ENCODE peak calls at places on chromosomes 11 and 22, in five cellular contexts. K is PC-3, V is body of pancreas, C is HCT116, L is tibial nerve. U is an unnamed sample.

GRCh38 chr11:102685311-102685710 is 20.3 kb downstream of the MMP27 start:
- DNase-seq in K (no peak), C (no peak), V (no peak), L (no peak), U (peak)

GRCh38 chr11:108286956-108287355 is 64.1 kb downstream of the ATM start:
- DNase-seq in K (no peak), L (no peak), C (no peak), V (no peak), U (no peak)

GRCh38 chr11:128905345-128906184 is 14.4 kb downstream of the KCNJ5 start:
- DNase-seq in C (peak), V (peak), K (peak), L (no peak), U (peak)

GRCh38 chr11:112228706-112229105 is 2.5 kb downstream of the PTS start:
- DNase-seq in K (no peak), V (no peak), L (no peak), C (no peak), U (no peak)

GRCh38 chr11:104064016-104064630 is 27.7 kb downstream of the DDI1 start:
- DNase-seq in K (no peak), L (no peak), V (no peak), C (no peak), U (no peak)

GRCh38 chr11:74696932-74697687 is 34.1 kb downstream of the CHRDL2 start:
- DNase-seq in V (peak), K (no peak), L (peak), C (no peak), U (peak)

GRCh38 chr11:967995-968751 is 42.5 kb downstream of the AP2A2 start:
- DNase-seq in K (no peak), V (no peak), L (no peak), C (no peak), U (no peak)

GRCh38 chr11:130160460-130161090 is 993 bp downstream of the ST14 start:
- DNase-seq in C (no peak), V (no peak), K (no peak), L (no peak), U (no peak)

GRCh38 chr11:65776710-65777141 is 4.0 kb downstream of the AP5B1 start:
- DNase-seq in V (peak), C (no peak), L (no peak), K (no peak), U (peak)

GRCh38 chr11:129785383-129786111 is 30.1 kb upstream of the TMEM45B start:
- DNase-seq in L (no peak), V (no peak), K (peak), C (no peak), U (peak)

GRCh38 chr11:63535734-63536133 is 874 bp upstream of the PLAAT4 start:
- DNase-seq in L (no peak), V (no peak), K (no peak), C (no peak), U (no peak)

GRCh38 chr22:35838849-35839646 is 121.4 kb downstream of the APOL5 start:
- DNase-seq in C (peak), K (peak), V (no peak), L (peak), U (peak)

GRCh38 chr22:48279465-48279765 is 1517.0 kb downstream of the TBC1D22A start:
- DNase-seq in K (no peak), C (no peak), V (no peak), L (no peak), U (no peak)

GRCh38 chr11:3123761-3124733 is 41.1 kb downstream of the OSBPL5 start:
- DNase-seq in V (peak), K (peak), C (peak), L (peak), U (peak)

GRCh38 chr11:127074151-127074761 is 73.7 kb upstream of the KIRREL3 start:
- DNase-seq in C (no peak), K (peak), V (peak), L (no peak), U (peak)

GRCh38 chr11:72328366-72329224 is 84.6 kb upstream of the PHOX2A start:
- DNase-seq in V (no peak), K (peak), L (no peak), C (no peak), U (peak)

GRCh38 chr11:14422814-14423182 is 63.8 kb upstream of the RRAS2 start:
- DNase-seq in C (no peak), V (no peak), L (no peak), K (no peak), U (no peak)

GRCh38 chr11:33013706-33014105 is 2.0 kb upstream of the DEPDC7 start:
- DNase-seq in L (no peak), K (no peak), C (no peak), V (no peak), U (no peak)

GRCh38 chr11:106495046-106495445 is 417.6 kb downstream of the AASDHPPT start:
- DNase-seq in L (no peak), V (no peak), C (no peak), K (peak), U (peak)

GRCh38 chr11:88246680-88247079 is 71.4 kb upstream of the RAB38 start:
- DNase-seq in C (no peak), K (peak), L (no peak), V (no peak), U (peak)

GRCh38 chr11:114762437-114762836 is 84.1 kb downstream of the NXPE2 start:
- DNase-seq in L (peak), V (peak), K (peak), C (no peak), U (peak)

GRCh38 chr11:83292709-83293435 is 6.7 kb upstream of the CCDC90B start:
- DNase-seq in C (peak), V (peak), K (peak), L (no peak), U (peak)

GRCh38 chr11:18315893-18316292 is 6.0 kb downstream of the HPS5 start:
- DNase-seq in L (no peak), C (no peak), V (no peak), K (no peak), U (no peak)

GRCh38 chr22:30094804-30095203 is 14.5 kb downstream of the HORMAD2 start:
- DNase-seq in K (no peak), C (no peak), L (no peak), V (no peak), U (no peak)

GRCh38 chr22:44825310-44826150 is 73.2 kb downstream of the ARHGAP8 start:
- DNase-seq in K (no peak), V (no peak), L (no peak), C (no peak), U (no peak)

GRCh38 chr22:17119481-17120202 is 1.5 kb downstream of the TMEM121B start:
- DNase-seq in K (peak), L (no peak), V (peak), C (no peak), U (no peak)

GRCh38 chr11:86515297-86516094 is 140.8 kb downstream of the CCDC81 start:
- DNase-seq in L (no peak), V (no peak), K (peak), C (no peak), U (peak)

GRCh38 chr11:133835258-133836075 is 9.8 kb downstream of the SPATA19 start:
- DNase-seq in V (peak), L (no peak), C (peak), K (peak), U (peak)
- TF ChIP-seq CTCF in V (peak), L (peak), C (peak), K (peak), U (peak)

GRCh38 chr11:6576471-6577373 is 26.7 kb downstream of the RRP8 start:
- DNase-seq in K (no peak), V (no peak), L (no peak), C (no peak), U (no peak)

GRCh38 chr11:6583584-6583983 is 19.8 kb downstream of the RRP8 start:
- DNase-seq in C (no peak), K (no peak), L (no peak), V (no peak), U (no peak)

GRCh38 chr11:6579681-6580080 is 23.7 kb downstream of the RRP8 start:
- DNase-seq in C (no peak), K (no peak), V (no peak), L (no peak), U (no peak)

GRCh38 chr11:6574816-6575715 is 28.4 kb downstream of the RRP8 start:
- DNase-seq in C (no peak), L (no peak), V (no peak), K (no peak), U (no peak)

DNA sequence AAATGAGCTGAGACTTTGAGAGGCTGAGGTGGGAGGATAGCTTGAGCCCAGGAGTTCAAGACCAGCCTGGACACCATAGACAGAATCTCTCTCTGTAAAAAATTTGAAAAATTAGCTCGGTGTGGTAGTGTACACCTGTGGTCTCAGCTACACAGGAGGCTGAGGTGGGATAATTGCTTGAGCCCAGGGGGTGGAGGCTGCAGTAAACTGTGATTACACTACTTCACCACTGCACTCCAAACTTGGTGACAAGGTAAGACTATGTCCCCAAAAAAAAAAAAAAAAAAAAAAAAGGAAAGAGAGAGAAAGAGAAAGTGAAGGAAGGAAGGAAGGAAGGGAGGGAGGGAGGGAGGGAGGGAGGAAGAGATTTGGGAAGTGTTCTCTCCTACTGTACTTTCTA is 25.3 kb downstream of the RRP8 start:
- DNase-seq in V (no peak), L (no peak), C (no peak), K (no peak), U (no peak)
- TF ChIP-seq CTCF in V (no peak), L (no peak), C (no peak), K (no peak), U (no peak)

DNA sequence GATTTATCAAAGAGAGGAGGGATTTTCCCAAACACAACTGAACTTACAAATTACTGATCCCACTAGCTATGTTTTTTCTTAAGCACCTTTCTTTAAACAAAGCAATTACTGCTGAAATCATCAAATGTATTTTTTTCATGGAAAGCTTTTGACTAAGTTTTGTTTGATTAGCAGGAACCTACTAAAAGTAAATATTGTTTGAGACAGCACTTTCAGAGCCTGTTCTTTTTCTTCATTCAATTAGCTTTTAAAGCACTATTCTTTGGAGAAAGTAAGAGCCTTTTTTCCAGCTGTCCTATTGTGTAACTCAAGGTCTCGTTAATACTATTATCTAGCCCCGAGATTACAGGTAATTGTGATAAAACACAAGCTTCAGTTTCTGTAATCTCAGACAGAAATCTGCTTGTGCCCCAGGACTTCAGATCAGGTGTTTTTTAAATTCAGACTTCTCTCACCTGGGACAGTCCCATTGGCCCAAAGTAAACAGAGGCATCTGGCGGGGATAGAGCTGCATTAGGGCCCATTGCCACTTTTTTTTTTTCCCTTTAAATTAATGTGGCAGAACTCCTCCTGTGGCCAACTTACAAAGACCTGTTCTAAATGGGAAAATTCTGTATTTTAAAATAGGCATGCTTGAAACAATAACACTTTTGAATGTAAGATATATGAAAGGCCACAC is 11.0 kb downstream of the CSTPP1 start:
- DNase-seq in L (no peak), K (no peak), V (no peak), C (no peak), U (no peak)
- TF ChIP-seq CTCF in L (no peak), K (no peak), V (no peak), C (no peak), U (no peak)

GRCh38 chr11:60818057-60818456 is 23.9 kb upstream of the CCDC86 start:
- DNase-seq in K (no peak), L (no peak), C (no peak), V (no peak), U (no peak)
- TF ChIP-seq CTCF in K (no peak), L (no peak), C (no peak), V (no peak), U (no peak)

DNA sequence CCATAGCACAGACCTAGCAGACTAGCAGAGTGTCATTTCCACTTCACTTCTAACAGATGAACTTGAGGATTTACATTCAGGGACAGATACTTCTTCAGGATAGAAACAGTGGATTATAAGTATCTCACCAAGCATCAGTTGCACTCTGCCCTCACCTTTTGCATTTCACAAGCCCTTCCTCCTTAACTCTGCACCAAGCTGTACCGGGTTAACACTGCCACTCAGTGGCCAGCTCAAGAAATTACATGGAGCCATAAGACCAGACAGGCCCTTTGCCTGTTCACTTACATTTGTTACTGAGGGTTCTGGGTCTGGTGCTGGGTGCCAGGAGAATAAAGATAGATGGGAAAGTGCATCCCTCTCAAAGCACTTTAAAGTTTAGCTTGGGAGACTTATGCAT is 309.8 kb downstream of the SHANK2 start:
- DNase-seq in L (no peak), K (no peak), V (no peak), C (peak), U (no peak)
- TF ChIP-seq CTCF in L (no peak), K (peak), V (peak), C (peak), U (peak)

GRCh38 chr22:22460635-22461034 is 47.9 kb downstream of the ZNF280B start:
- DNase-seq in L (no peak), V (no peak), K (peak), C (peak), U (no peak)
- TF ChIP-seq CTCF in L (no peak), V (no peak), K (peak), C (peak), U (peak)

GRCh38 chr11:77879218-77879617 is 58.3 kb downstream of the AAMDC start:
- DNase-seq in C (no peak), L (peak), K (no peak), V (peak), U (peak)
- TF ChIP-seq CTCF in C (no peak), L (no peak), K (no peak), V (no peak), U (no peak)